ENCODE peak calls at places on chromosomes 16 and 17, in five cellular contexts. One of them, this sample, is unnamed.

GRCh38 chr17:47209499-47209898 is 351 bp downstream of the MYL4 start:
- DNase-seq in GM23248: no peak
- DNase-seq in omental fat pad: no peak
- DNase-seq in posterior cingulate gyrus: no peak
- DNase-seq in chondrocyte: no peak
- DNase-seq in this sample: no peak

GRCh38 chr17:46081018-46081320 is 81.9 kb downstream of the STH start:
- DNase-seq in GM23248: no peak
- DNase-seq in omental fat pad: no peak
- DNase-seq in posterior cingulate gyrus: no peak
- DNase-seq in chondrocyte: no peak
- DNase-seq in this sample: no peak

GRCh38 chr17:83193336-83194188 is 114.2 kb downstream of the METRNL start:
- DNase-seq in GM23248: peak; percentile 52
- DNase-seq in omental fat pad: peak; percentile 19
- DNase-seq in posterior cingulate gyrus: no peak
- DNase-seq in chondrocyte: peak; percentile 52
- DNase-seq in this sample: no peak

GRCh38 chr17:19897901-19898300 is 30.2 kb upstream of the ULK2 start:
- DNase-seq in GM23248: peak; percentile 77
- DNase-seq in omental fat pad: no peak
- DNase-seq in posterior cingulate gyrus: no peak
- DNase-seq in chondrocyte: no peak
- DNase-seq in this sample: no peak

GRCh38 chr16:31219154-31219741 is 2.3 kb upstream of the PYDC1 start:
- DNase-seq in GM23248: no peak
- DNase-seq in omental fat pad: no peak
- DNase-seq in posterior cingulate gyrus: no peak
- DNase-seq in chondrocyte: no peak
- DNase-seq in this sample: no peak

GRCh38 chr17:80219777-80220708 is at the start of the genes SGSH and SLC26A11:
- DNase-seq in GM23248: peak; percentile 90
- DNase-seq in omental fat pad: peak; percentile 61
- DNase-seq in posterior cingulate gyrus: peak; percentile 74
- DNase-seq in chondrocyte: no peak
- DNase-seq in this sample: peak; percentile 88

GRCh38 chr17:67412057-67412456 is 35.0 kb downstream of the PITPNC1 start:
- DNase-seq in GM23248: no peak
- DNase-seq in omental fat pad: no peak
- DNase-seq in posterior cingulate gyrus: no peak
- DNase-seq in chondrocyte: no peak
- DNase-seq in this sample: no peak

GRCh38 chr17:67629963-67630320 is 87.8 kb upstream of the NOL11 start:
- DNase-seq in GM23248: peak; percentile 86
- DNase-seq in omental fat pad: no peak
- DNase-seq in posterior cingulate gyrus: no peak
- DNase-seq in chondrocyte: no peak
- DNase-seq in this sample: no peak

GRCh38 chr16:35147556-35148504 is 1688.4 kb downstream of the TP53TG3F start:
- DNase-seq in GM23248: no peak
- DNase-seq in omental fat pad: no peak
- DNase-seq in posterior cingulate gyrus: no peak
- DNase-seq in chondrocyte: peak; percentile 54
- DNase-seq in this sample: no peak

GRCh38 chr17:34816806-34817205 is 144.5 kb downstream of the CCT6B start:
- DNase-seq in GM23248: no peak
- DNase-seq in omental fat pad: no peak
- DNase-seq in posterior cingulate gyrus: no peak
- DNase-seq in chondrocyte: no peak
- DNase-seq in this sample: no peak

GRCh38 chr17:79947351-79948031 is 88.2 kb downstream of the TBC1D16 start:
- DNase-seq in GM23248: no peak
- DNase-seq in omental fat pad: no peak
- DNase-seq in posterior cingulate gyrus: no peak
- DNase-seq in chondrocyte: peak; percentile 88
- DNase-seq in this sample: no peak

GRCh38 chr16:83501481-83501880 is 306.3 kb upstream of the HSBP1 start:
- DNase-seq in GM23248: no peak
- DNase-seq in omental fat pad: no peak
- DNase-seq in posterior cingulate gyrus: no peak
- DNase-seq in chondrocyte: no peak
- DNase-seq in this sample: no peak

GRCh38 chr16:17983847-17984639 is 352.5 kb downstream of the NPIPA8 start:
- DNase-seq in GM23248: no peak
- DNase-seq in omental fat pad: no peak
- DNase-seq in posterior cingulate gyrus: no peak
- DNase-seq in chondrocyte: no peak
- DNase-seq in this sample: no peak

GRCh38 chr16:894136-894535 is 76.6 kb downstream of the LMF1 start:
- DNase-seq in GM23248: no peak
- DNase-seq in omental fat pad: no peak
- DNase-seq in posterior cingulate gyrus: no peak
- DNase-seq in chondrocyte: no peak
- DNase-seq in this sample: no peak

GRCh38 chr16:2325791-2326190 is 14.7 kb downstream of the ABCA3 start:
- DNase-seq in GM23248: no peak
- DNase-seq in omental fat pad: no peak
- DNase-seq in posterior cingulate gyrus: no peak
- DNase-seq in chondrocyte: no peak
- DNase-seq in this sample: no peak

GRCh38 chr16:24738895-24739294 is 9.4 kb downstream of the TNRC6A start:
- DNase-seq in GM23248: no peak
- DNase-seq in omental fat pad: no peak
- DNase-seq in posterior cingulate gyrus: no peak
- DNase-seq in chondrocyte: no peak
- DNase-seq in this sample: no peak

GRCh38 chr17:57366558-57367351 is 110.4 kb downstream of the MSI2 start:
- DNase-seq in GM23248: peak; percentile 12
- DNase-seq in omental fat pad: no peak
- DNase-seq in posterior cingulate gyrus: no peak
- DNase-seq in chondrocyte: no peak
- DNase-seq in this sample: no peak

GRCh38 chr16:58230259-58230658 is 32.4 kb upstream of the CSNK2A2 start:
- DNase-seq in GM23248: no peak
- DNase-seq in omental fat pad: no peak
- DNase-seq in posterior cingulate gyrus: no peak
- DNase-seq in chondrocyte: no peak
- DNase-seq in this sample: no peak

GRCh38 chr17:61980535-61980934 is 52.8 kb upstream of the INTS2 start:
- DNase-seq in GM23248: no peak
- DNase-seq in omental fat pad: no peak
- DNase-seq in posterior cingulate gyrus: no peak
- DNase-seq in chondrocyte: no peak
- DNase-seq in this sample: no peak

GRCh38 chr17:74354561-74354960 is 7.1 kb downstream of the BTBD17 start:
- DNase-seq in GM23248: no peak
- DNase-seq in omental fat pad: no peak
- DNase-seq in posterior cingulate gyrus: no peak
- DNase-seq in chondrocyte: no peak
- DNase-seq in this sample: no peak

GRCh38 chr16:26749072-26749471 is 317.7 kb upstream of the C16orf82 start:
- DNase-seq in GM23248: no peak
- DNase-seq in omental fat pad: no peak
- DNase-seq in posterior cingulate gyrus: no peak
- DNase-seq in chondrocyte: no peak
- DNase-seq in this sample: no peak

GRCh38 chr16:89685916-89686315 is 573 bp upstream of the CDK10 start:
- DNase-seq in GM23248: no peak
- DNase-seq in omental fat pad: no peak
- DNase-seq in posterior cingulate gyrus: no peak
- DNase-seq in chondrocyte: peak; percentile 53
- DNase-seq in this sample: no peak

GRCh38 chr17:42456223-42457106 is 2.2 kb upstream of the ATP6V0A1 start:
- DNase-seq in GM23248: peak; percentile 80
- DNase-seq in omental fat pad: no peak
- DNase-seq in posterior cingulate gyrus: no peak
- DNase-seq in chondrocyte: no peak
- DNase-seq in this sample: no peak

GRCh38 chr16:51159864-51160263 is 8.8 kb upstream of the SALL1 start:
- DNase-seq in GM23248: peak; percentile 40
- DNase-seq in omental fat pad: no peak
- DNase-seq in posterior cingulate gyrus: no peak
- DNase-seq in chondrocyte: no peak
- DNase-seq in this sample: no peak

GRCh38 chr16:59997706-59998105 is 1263.6 kb upstream of the GOT2 start:
- DNase-seq in GM23248: no peak
- DNase-seq in omental fat pad: no peak
- DNase-seq in posterior cingulate gyrus: no peak
- DNase-seq in chondrocyte: no peak
- DNase-seq in this sample: no peak

GRCh38 chr16:80016689-80017088 is 416.2 kb upstream of the MAF start:
- DNase-seq in GM23248: no peak
- DNase-seq in omental fat pad: no peak
- DNase-seq in posterior cingulate gyrus: no peak
- DNase-seq in chondrocyte: no peak
- DNase-seq in this sample: no peak

GRCh38 chr17:33390479-33391027 is 97.5 kb upstream of the ASIC2 start:
- DNase-seq in GM23248: no peak
- DNase-seq in omental fat pad: no peak
- DNase-seq in posterior cingulate gyrus: no peak
- DNase-seq in chondrocyte: no peak
- DNase-seq in this sample: no peak

GRCh38 chr17:18026408-18026776 is 12.6 kb downstream of the ATPAF2 start:
- DNase-seq in GM23248: peak; percentile 97
- DNase-seq in omental fat pad: no peak
- DNase-seq in posterior cingulate gyrus: peak; percentile 62
- DNase-seq in chondrocyte: no peak
- DNase-seq in this sample: no peak